ENCODE peak calls at places on chromosomes 11 and 22, in nine cellular contexts. One of them, this sample, is unnamed.

GRCh38 chr11:81870066-81870412 is 863.6 kb downstream of the FAM181B start:
- DNase-seq in PC-3: no peak
- DNase-seq in HCT116: no peak
- DNase-seq in K562: no peak
- DNase-seq in PC-9: no peak
- DNase-seq in mesendoderm: no peak
- DNase-seq in GM23248: no peak
- DNase-seq in neuronal stem cell: no peak
- DNase-seq in MM.1S: no peak
- DNase-seq in this sample: no peak

GRCh38 chr11:2537010-2537695 is 92.3 kb downstream of the KCNQ1 start:
- DNase-seq in neuronal stem cell: no peak
- DNase-seq in mesendoderm: no peak
- DNase-seq in PC-9: no peak
- DNase-seq in K562: no peak
- DNase-seq in PC-3: no peak
- DNase-seq in GM23248: no peak
- DNase-seq in HCT116: no peak
- DNase-seq in MM.1S: no peak
- DNase-seq in this sample: no peak

GRCh38 chr11:125452125-125452470 is 44.0 kb downstream of the FEZ1 start:
- DNase-seq in neuronal stem cell: no peak
- DNase-seq in mesendoderm: no peak
- DNase-seq in GM23248: no peak
- DNase-seq in K562: no peak
- DNase-seq in PC-3: no peak
- DNase-seq in HCT116: no peak
- DNase-seq in PC-9: no peak
- DNase-seq in MM.1S: no peak
- DNase-seq in this sample: no peak

GRCh38 chr11:64757549-64758329 is 2.0 kb downstream of the PYGM start:
- DNase-seq in mesendoderm: no peak
- DNase-seq in MM.1S: no peak
- DNase-seq in neuronal stem cell: no peak
- DNase-seq in GM23248: no peak
- DNase-seq in PC-9: no peak
- DNase-seq in HCT116: no peak
- DNase-seq in PC-3: no peak
- DNase-seq in K562: no peak
- DNase-seq in this sample: no peak

GRCh38 chr11:118200901-118201680 is 23.7 kb downstream of the JAML start:
- DNase-seq in MM.1S: no peak
- DNase-seq in GM23248: no peak
- DNase-seq in HCT116: no peak
- DNase-seq in K562: no peak
- DNase-seq in PC-3: no peak
- DNase-seq in PC-9: no peak
- DNase-seq in neuronal stem cell: no peak
- DNase-seq in mesendoderm: no peak
- DNase-seq in this sample: no peak

GRCh38 chr11:65920035-65920802 is 993 bp downstream of the DRAP1 start:
- DNase-seq in PC-3: peak
- DNase-seq in mesendoderm: no peak
- DNase-seq in K562: no peak
- DNase-seq in neuronal stem cell: no peak
- DNase-seq in MM.1S: no peak
- DNase-seq in GM23248: peak
- DNase-seq in HCT116: no peak
- DNase-seq in PC-9: no peak
- DNase-seq in this sample: no peak

GRCh38 chr22:38291201-38291777 is 18.5 kb upstream of the TMEM184B start:
- DNase-seq in PC-3: no peak
- DNase-seq in PC-9: peak
- DNase-seq in mesendoderm: no peak
- DNase-seq in HCT116: no peak
- DNase-seq in K562: no peak
- DNase-seq in GM23248: no peak
- DNase-seq in MM.1S: no peak
- DNase-seq in neuronal stem cell: no peak
- DNase-seq in this sample: no peak

GRCh38 chr11:44573333-44573732 is 7.9 kb downstream of the CD82 start:
- DNase-seq in PC-3: no peak
- DNase-seq in MM.1S: no peak
- DNase-seq in mesendoderm: no peak
- DNase-seq in HCT116: no peak
- DNase-seq in K562: no peak
- DNase-seq in PC-9: no peak
- DNase-seq in neuronal stem cell: no peak
- DNase-seq in GM23248: peak
- DNase-seq in this sample: no peak

GRCh38 chr11:48025293-48025982 is 45.1 kb downstream of the PTPRJ start:
- DNase-seq in HCT116: no peak
- DNase-seq in PC-3: no peak
- DNase-seq in K562: no peak
- DNase-seq in mesendoderm: no peak
- DNase-seq in MM.1S: no peak
- DNase-seq in neuronal stem cell: no peak
- DNase-seq in GM23248: no peak
- DNase-seq in PC-9: peak
- DNase-seq in this sample: no peak

GRCh38 chr22:34966980-34967379 is 99.0 kb upstream of the ISX start:
- DNase-seq in PC-9: no peak
- DNase-seq in K562: no peak
- DNase-seq in mesendoderm: peak
- DNase-seq in PC-3: peak
- DNase-seq in GM23248: peak
- DNase-seq in neuronal stem cell: no peak
- DNase-seq in HCT116: no peak
- DNase-seq in MM.1S: no peak
- DNase-seq in this sample: peak
- H3K4me2 ChIP-seq in PC-9: no peak
- H3K4me2 ChIP-seq in K562: no peak
- H3K4me2 ChIP-seq in mesendoderm: no peak
- H3K4me2 ChIP-seq in PC-3: no peak
- H3K4me2 ChIP-seq in GM23248: no peak
- H3K4me2 ChIP-seq in neuronal stem cell: no peak
- H3K4me2 ChIP-seq in HCT116: no peak
- H3K4me2 ChIP-seq in MM.1S: no peak
- H3K4me2 ChIP-seq in this sample: no peak

GRCh38 chr11:114244995-114245394 is 51.2 kb upstream of the NNMT start:
- DNase-seq in mesendoderm: no peak
- DNase-seq in MM.1S: no peak
- DNase-seq in PC-3: no peak
- DNase-seq in GM23248: no peak
- DNase-seq in K562: no peak
- DNase-seq in neuronal stem cell: no peak
- DNase-seq in PC-9: no peak
- DNase-seq in HCT116: no peak
- DNase-seq in this sample: no peak

GRCh38 chr11:114242032-114242431 is 54.2 kb upstream of the NNMT start:
- DNase-seq in PC-9: no peak
- DNase-seq in PC-3: no peak
- DNase-seq in mesendoderm: no peak
- DNase-seq in neuronal stem cell: no peak
- DNase-seq in HCT116: no peak
- DNase-seq in MM.1S: no peak
- DNase-seq in K562: no peak
- DNase-seq in GM23248: no peak
- DNase-seq in this sample: no peak

GRCh38 chr11:114246321-114247069 is 49.7 kb upstream of the NNMT start:
- DNase-seq in PC-9: no peak
- DNase-seq in K562: no peak
- DNase-seq in MM.1S: no peak
- DNase-seq in GM23248: no peak
- DNase-seq in neuronal stem cell: no peak
- DNase-seq in PC-3: no peak
- DNase-seq in mesendoderm: no peak
- DNase-seq in HCT116: no peak
- DNase-seq in this sample: no peak

GRCh38 chr11:114247070-114247789 is 49.0 kb upstream of the NNMT start:
- DNase-seq in HCT116: no peak
- DNase-seq in mesendoderm: no peak
- DNase-seq in GM23248: no peak
- DNase-seq in PC-3: no peak
- DNase-seq in PC-9: no peak
- DNase-seq in MM.1S: no peak
- DNase-seq in neuronal stem cell: no peak
- DNase-seq in K562: no peak
- DNase-seq in this sample: no peak

GRCh38 chr11:114243461-114244372 is 52.5 kb upstream of the NNMT start:
- DNase-seq in GM23248: no peak
- DNase-seq in MM.1S: no peak
- DNase-seq in mesendoderm: no peak
- DNase-seq in K562: no peak
- DNase-seq in neuronal stem cell: no peak
- DNase-seq in PC-9: no peak
- DNase-seq in HCT116: no peak
- DNase-seq in PC-3: no peak
- DNase-seq in this sample: no peak
- H3K27ac ChIP-seq in GM23248: no peak
- H3K27ac ChIP-seq in MM.1S: no peak
- H3K27ac ChIP-seq in mesendoderm: no peak
- H3K27ac ChIP-seq in K562: no peak
- H3K27ac ChIP-seq in neuronal stem cell: peak
- H3K27ac ChIP-seq in PC-9: no peak
- H3K27ac ChIP-seq in HCT116: no peak
- H3K27ac ChIP-seq in PC-3: no peak
- H3K27ac ChIP-seq in this sample: no peak

DNA sequence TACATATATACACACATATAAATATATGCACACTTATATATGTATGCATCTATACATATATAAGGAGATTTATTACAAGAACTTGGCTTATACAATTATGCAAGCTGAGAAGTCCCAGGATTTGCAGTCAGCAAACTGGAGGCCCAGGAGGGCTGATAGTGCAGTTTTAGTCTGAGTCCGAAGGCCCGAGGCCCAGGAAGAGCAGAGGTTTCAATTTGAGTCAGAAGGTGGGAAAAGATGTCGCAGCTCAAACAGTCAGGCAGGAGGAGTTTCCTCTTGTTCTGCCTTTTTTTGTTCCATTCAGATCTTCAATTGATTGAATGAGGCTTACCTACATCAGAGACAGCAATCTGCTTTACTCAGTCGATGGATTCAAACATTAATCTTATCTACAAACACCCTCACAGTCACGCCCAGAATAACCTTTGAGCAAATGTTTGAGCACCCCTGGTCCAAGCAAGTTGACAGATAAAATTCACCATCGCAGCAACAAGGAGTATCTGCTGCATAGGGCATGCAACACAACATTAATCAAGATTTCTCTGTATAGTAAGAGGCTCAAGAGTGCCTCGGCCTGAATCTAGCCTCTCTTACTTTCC is 4.0 kb upstream of the SGSM1 start:
- DNase-seq in PC-9: no peak
- DNase-seq in MM.1S: no peak
- DNase-seq in GM23248: no peak
- DNase-seq in HCT116: no peak
- DNase-seq in mesendoderm: no peak
- DNase-seq in PC-3: no peak
- DNase-seq in neuronal stem cell: no peak
- DNase-seq in K562: no peak
- DNase-seq in this sample: no peak
- H3K4me3 ChIP-seq in PC-9: no peak
- H3K4me3 ChIP-seq in MM.1S: no peak
- H3K4me3 ChIP-seq in GM23248: no peak
- H3K4me3 ChIP-seq in HCT116: no peak
- H3K4me3 ChIP-seq in mesendoderm: no peak
- H3K4me3 ChIP-seq in PC-3: no peak
- H3K4me3 ChIP-seq in neuronal stem cell: no peak
- H3K4me3 ChIP-seq in K562: no peak
- H3K4me3 ChIP-seq in this sample: no peak

GRCh38 chr11:25527841-25528240 is 804.1 kb upstream of the ANO3 start:
- DNase-seq in PC-9: no peak
- DNase-seq in mesendoderm: no peak
- DNase-seq in PC-3: no peak
- DNase-seq in neuronal stem cell: no peak
- DNase-seq in GM23248: no peak
- DNase-seq in K562: no peak
- DNase-seq in HCT116: no peak
- DNase-seq in MM.1S: no peak
- DNase-seq in this sample: no peak

GRCh38 chr11:25535462-25535861 is 796.5 kb upstream of the ANO3 start:
- DNase-seq in neuronal stem cell: no peak
- DNase-seq in K562: no peak
- DNase-seq in GM23248: no peak
- DNase-seq in mesendoderm: no peak
- DNase-seq in HCT116: no peak
- DNase-seq in MM.1S: no peak
- DNase-seq in PC-3: no peak
- DNase-seq in PC-9: no peak
- DNase-seq in this sample: no peak

DNA sequence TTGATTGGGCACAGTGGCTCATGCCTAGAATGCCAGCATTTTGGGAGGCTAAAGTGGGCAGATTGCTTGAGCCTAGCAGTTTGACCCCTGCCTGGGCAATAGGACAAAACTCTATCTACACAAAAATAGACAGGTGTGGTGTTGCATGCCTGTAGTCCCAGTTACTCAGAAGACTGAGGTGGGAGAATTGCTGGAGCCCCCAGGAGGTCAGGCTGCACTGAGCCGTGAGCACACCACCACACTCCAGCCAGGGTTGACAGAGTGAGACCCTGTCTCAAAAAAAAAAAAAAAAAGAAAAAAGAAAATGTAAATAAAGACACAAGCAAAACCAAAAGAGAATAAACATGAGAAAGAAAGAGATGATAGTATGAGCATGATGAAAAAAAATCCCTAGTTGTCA is 802.4 kb upstream of the ANO3 start:
- DNase-seq in MM.1S: no peak
- DNase-seq in neuronal stem cell: no peak
- DNase-seq in PC-9: no peak
- DNase-seq in K562: no peak
- DNase-seq in HCT116: no peak
- DNase-seq in mesendoderm: no peak
- DNase-seq in PC-3: no peak
- DNase-seq in GM23248: no peak
- DNase-seq in this sample: no peak
- H3K4me2 ChIP-seq in MM.1S: no peak
- H3K4me2 ChIP-seq in neuronal stem cell: no peak
- H3K4me2 ChIP-seq in PC-9: no peak
- H3K4me2 ChIP-seq in K562: no peak
- H3K4me2 ChIP-seq in HCT116: no peak
- H3K4me2 ChIP-seq in mesendoderm: no peak
- H3K4me2 ChIP-seq in PC-3: no peak
- H3K4me2 ChIP-seq in GM23248: no peak
- H3K4me2 ChIP-seq in this sample: no peak